ENCODE peak calls at places on chromosomes 3 and 15, in five cellular contexts. Z, U, I, R and W are unnamed samples.

GRCh38 chr3:45765286-45765851 is 31.0 kb downstream of the SLC6A20 start:
- DNase-seq in Z (no peak), U (no peak), I (no peak), R (no peak), W (no peak)

GRCh38 chr15:48411971-48412591 is 80.9 kb downstream of the DUT start:
- DNase-seq in Z (peak; percentile 98), U (no peak), I (no peak), R (no peak), W (no peak)

GRCh38 chr15:95713315-95713714 is 617.2 kb upstream of the NR2F2 start:
- DNase-seq in Z (no peak), U (no peak), I (no peak), R (no peak), W (no peak)

GRCh38 chr15:74523982-74524381 is 17.0 kb upstream of the ARID3B start:
- DNase-seq in Z (no peak), U (no peak), I (no peak), R (no peak), W (no peak)

GRCh38 chr3:148911173-148911572 is 46.1 kb downstream of the CPA3 start:
- DNase-seq in Z (no peak), U (no peak), I (no peak), R (no peak), W (no peak)

GRCh38 chr15:52093539-52094502 is 18.8 kb downstream of the BCL2L10 start:
- DNase-seq in Z (peak; percentile 97), U (peak; percentile 74), I (no peak), R (peak; percentile 88), W (peak; percentile 97)

GRCh38 chr3:138066383-138066782 is 49.0 kb downstream of the DZIP1L start:
- DNase-seq in Z (no peak), U (no peak), I (no peak), R (no peak), W (no peak)

GRCh38 chr3:151008699-151009098 is 36.2 kb upstream of the CLRN1 start:
- DNase-seq in Z (peak; percentile 65), U (no peak), I (no peak), R (no peak), W (peak; percentile 24)

GRCh38 chr3:123282461-123282860 is 80.7 kb downstream of the SEC22A start:
- DNase-seq in Z (no peak), U (no peak), I (no peak), R (no peak), W (no peak)

GRCh38 chr3:39469258-39469657 is 1.8 kb downstream of the MOBP start:
- DNase-seq in Z (no peak), U (no peak), I (no peak), R (no peak), W (no peak)

GRCh38 chr3:42656680-42657610 is 3.4 kb downstream of the ZBTB47 start:
- DNase-seq in Z (no peak), U (no peak), I (no peak), R (no peak), W (no peak)

GRCh38 chr3:51796859-51797258 is 17.8 kb upstream of the IQCF6 start:
- DNase-seq in Z (no peak), U (no peak), I (no peak), R (no peak), W (no peak)

GRCh38 chr3:49718419-49719213 is 868 bp downstream of the AMIGO3 start:
- DNase-seq in Z (no peak), U (no peak), I (no peak), R (no peak), W (no peak)

GRCh38 chr3:189038773-189039720 is 132.7 kb upstream of the TPRG1 start:
- DNase-seq in Z (no peak), U (no peak), I (no peak), R (no peak), W (no peak)

GRCh38 chr3:123194552-123194951 is 7.2 kb upstream of the SEC22A start:
- DNase-seq in Z (peak; percentile 11), U (no peak), I (peak; percentile 51), R (no peak), W (no peak)

GRCh38 chr3:32106929-32107362 is 526 bp downstream of the GPD1L start:
- DNase-seq in Z (peak; percentile 2), U (peak; percentile 44), I (peak; percentile 66), R (peak; percentile 32), W (no peak)

GRCh38 chr15:79004336-79004735 is 59.5 kb upstream of the CTSH start:
- DNase-seq in Z (peak; percentile 59), U (peak; percentile 64), I (no peak), R (no peak), W (peak; percentile 84)

GRCh38 chr3:160927620-160928019 is 171.6 kb downstream of the PPM1L start:
- DNase-seq in Z (no peak), U (no peak), I (no peak), R (no peak), W (no peak)

GRCh38 chr3:160924776-160925175 is 168.7 kb downstream of the PPM1L start:
- DNase-seq in Z (no peak), U (no peak), I (no peak), R (no peak), W (no peak)

GRCh38 chr3:160928183-160928718 is 172.2 kb downstream of the PPM1L start:
- DNase-seq in Z (no peak), U (no peak), I (no peak), R (no peak), W (no peak)

GRCh38 chr3:160931474-160931873 is 173.7 kb downstream of the B3GALNT1 start:
- DNase-seq in Z (peak; percentile 57), U (no peak), I (no peak), R (no peak), W (peak; percentile 40)

DNA sequence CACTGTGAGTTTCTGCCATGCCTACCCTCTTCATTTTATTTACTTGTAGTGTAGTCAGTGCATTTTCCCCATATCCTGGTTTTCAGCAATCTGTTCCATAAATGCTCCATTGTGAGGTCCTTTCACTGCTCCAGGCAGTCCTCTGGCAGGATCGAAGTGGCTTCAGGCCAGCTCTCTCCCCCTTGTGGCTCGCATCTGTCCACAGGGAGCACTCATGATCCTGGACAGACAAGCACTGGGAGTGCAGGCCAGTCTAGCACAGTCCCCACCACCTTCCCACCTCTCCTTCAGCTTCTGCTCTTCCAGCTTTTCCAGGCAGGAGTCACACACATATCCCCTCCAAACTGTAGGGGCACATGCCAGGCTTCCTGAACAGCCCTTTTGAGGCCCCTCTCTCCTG is 173.6 kb downstream of the PPM1L start:
- DNase-seq in Z (peak; percentile 12), U (no peak), I (peak; percentile 32), R (no peak), W (no peak)
- TF ChIP-seq CTCF in Z (no peak), U (no peak), I (no peak), R (no peak), W (peak; percentile 36)

DNA sequence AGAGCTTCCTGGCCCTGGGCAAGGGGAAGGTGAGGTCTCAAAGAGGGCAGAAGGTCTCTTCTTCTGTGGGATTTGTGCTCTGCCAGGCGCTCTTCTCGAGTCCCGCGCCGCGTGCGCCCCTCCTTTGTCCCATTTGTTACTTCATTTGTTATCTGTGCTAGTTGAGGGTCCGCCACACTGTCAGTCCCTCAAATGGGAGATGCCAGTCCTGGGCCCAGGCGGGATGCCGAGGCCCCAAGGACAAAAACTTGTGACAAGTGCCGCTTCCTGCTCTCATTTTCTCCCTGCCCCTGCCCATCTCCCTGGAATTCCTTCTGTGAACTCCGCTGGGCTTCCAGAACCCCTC is 1.5 kb downstream of the ST8SIA2 start:
- DNase-seq in Z (no peak), U (no peak), I (no peak), R (no peak), W (no peak)
- H3K4me3 ChIP-seq in Z (peak overlapping the region; percentile 66), U (no peak overlapping the region), I (peak overlapping the region; percentile 41), R (no peak overlapping the region), W (no peak overlapping the region)

GRCh38 chr15:73264881-73265280 is 103.9 kb downstream of the HCN4 start:
- DNase-seq in Z (no peak), U (no peak), I (no peak), R (no peak), W (no peak)

GRCh38 chr15:73268457-73268856 is 100.3 kb downstream of the HCN4 start:
- DNase-seq in Z (no peak), U (no peak), I (no peak), R (no peak), W (no peak)

GRCh38 chr15:73270366-73271097 is 98.2 kb downstream of the HCN4 start:
- DNase-seq in Z (no peak), U (no peak), I (no peak), R (no peak), W (no peak)

DNA sequence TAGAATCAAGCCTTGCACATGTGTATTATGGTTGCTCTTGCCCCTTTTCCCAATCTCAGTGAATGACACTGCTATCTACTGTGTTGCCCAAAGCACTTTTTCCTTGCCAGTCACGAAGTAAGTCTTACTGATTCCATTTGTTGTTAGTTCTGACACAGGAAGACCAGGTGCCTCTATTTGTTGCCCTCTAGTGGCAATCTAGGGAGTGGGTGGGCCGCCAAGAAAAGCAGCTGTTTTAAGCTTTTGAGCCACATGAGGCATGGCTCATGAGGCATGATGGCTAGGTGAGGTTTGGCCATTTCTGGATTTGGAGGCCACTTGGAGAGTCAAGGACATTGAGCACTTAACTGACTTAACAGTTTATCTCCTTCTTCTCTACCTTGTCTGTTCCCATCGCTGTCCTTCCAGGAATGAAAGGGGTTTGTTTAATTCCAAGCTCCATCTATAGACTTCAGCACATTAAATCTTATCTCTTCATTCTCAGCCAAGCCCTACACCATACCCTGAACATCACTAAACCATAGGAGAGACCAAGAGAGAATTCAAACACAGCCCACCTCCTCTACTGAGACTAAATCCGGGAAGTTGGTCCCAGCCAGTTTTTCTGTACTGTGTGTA is 103.1 kb downstream of the HCN4 start:
- DNase-seq in Z (peak; percentile 29), U (peak; percentile 16), I (peak; percentile 31), R (peak; percentile 23), W (no peak)
- TF ChIP-seq CTCF in Z (peak; percentile 63), U (peak; percentile 60), I (peak; percentile 24), R (no peak), W (peak; percentile 74)

GRCh38 chr15:88624156-88624970 is 3.2 kb downstream of the AEN start:
- DNase-seq in Z (peak; percentile 38), U (no peak), I (no peak), R (no peak), W (no peak)

GRCh38 chr15:88623632-88624031 is 2.5 kb downstream of the AEN start:
- DNase-seq in Z (no peak), U (no peak), I (no peak), R (no peak), W (no peak)

GRCh38 chr15:88623061-88623460 is 1.9 kb downstream of the AEN start:
- DNase-seq in Z (peak; percentile 74), U (peak; percentile 33), I (no peak), R (no peak), W (peak; percentile 51)

GRCh38 chr15:88625943-88626741 is 5.0 kb downstream of the AEN start:
- DNase-seq in Z (no peak), U (no peak), I (no peak), R (no peak), W (no peak)

GRCh38 chr15:88624971-88625290 is 3.8 kb downstream of the AEN start:
- DNase-seq in Z (peak; percentile 39), U (no peak), I (no peak), R (no peak), W (no peak)
- H3K4me3 ChIP-seq in Z (peak overlapping the region; percentile 78), U (no peak overlapping the region), I (peak overlapping the region; percentile 26), R (no peak overlapping the region), W (peak overlapping the region; percentile 92)

DNA sequence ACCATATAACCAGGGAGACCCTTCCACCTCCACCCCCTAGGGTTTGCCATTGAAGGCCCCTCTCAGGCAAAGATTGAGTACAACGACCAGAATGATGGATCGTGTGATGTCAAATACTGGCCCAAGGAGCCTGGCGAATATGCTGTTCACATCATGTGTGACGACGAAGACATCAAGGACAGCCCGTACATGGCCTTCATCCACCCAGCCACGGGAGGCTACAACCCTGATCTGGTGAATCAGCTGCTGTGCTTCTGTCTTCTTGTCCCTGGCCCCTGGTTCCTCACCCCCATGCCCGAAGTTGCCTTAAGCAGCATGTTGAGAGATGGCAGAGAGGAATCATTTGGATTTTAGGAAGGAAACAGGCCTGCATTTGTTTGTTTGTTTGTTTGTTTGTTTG is 98.4 kb downstream of the FLNB start:
- DNase-seq in Z (no peak), U (no peak), I (no peak), R (no peak), W (no peak)
- TF ChIP-seq CTCF in Z (no peak), U (no peak), I (no peak), R (no peak), W (no peak)